ENCODE peak calls at places on chromosomes 12 and 14, in ten cellular contexts. B is A549, G is suprapubic skin, V is H1, R is GM12878, S is tibial nerve, H is transverse colon, K is ovary, Q is upper lobe of left lung, C is esophagus muscularis mucosa. I is an unnamed sample.

GRCh38 chr14:70245026-70245425 is 56.3 kb upstream of the SLC8A3 start:
- DNase-seq in B (no peak), H (no peak), Q (no peak), G (no peak), K (no peak), R (no peak), C (no peak), V (no peak), S (no peak), I (no peak)

GRCh38 chr14:56057071-56057865 is 60.9 kb upstream of the PELI2 start:
- DNase-seq in K (no peak), H (no peak), V (no peak), S (no peak), C (no peak), Q (no peak), B (no peak), G (no peak), R (no peak), I (no peak)

GRCh38 chr12:95805864-95806669 is 15.5 kb upstream of the NTN4 start:
- DNase-seq in H (no peak), G (no peak), K (no peak), V (no peak), C (no peak), S (peak), Q (no peak), B (peak), R (no peak), I (no peak)

GRCh38 chr14:73452341-73453191 is 5.8 kb downstream of the NUMB start:
- DNase-seq in Q (no peak), G (no peak), H (no peak), R (no peak), S (no peak), C (no peak), V (no peak), B (peak), K (no peak), I (no peak)

GRCh38 chr14:74141703-74142102 is 56.9 kb downstream of the LIN52 start:
- DNase-seq in K (no peak), Q (peak), V (no peak), C (no peak), S (peak), B (no peak), R (no peak), H (no peak), G (no peak), I (no peak)

GRCh38 chr14:67453575-67454300 is 34.8 kb downstream of the TMEM229B start:
- DNase-seq in B (no peak), V (no peak), Q (no peak), H (no peak), R (no peak), S (no peak), K (no peak), G (no peak), C (no peak), I (no peak)

GRCh38 chr14:105065280-105066228 is at the start of gene GPR132:
- DNase-seq in C (no peak), B (no peak), G (peak), Q (peak), V (no peak), S (no peak), K (no peak), H (peak), R (peak), I (peak)

GRCh38 chr12:122505419-122506051 is 4.8 kb upstream of the ZCCHC8 start:
- DNase-seq in S (no peak), G (no peak), Q (no peak), C (no peak), B (no peak), R (no peak), V (no peak), K (no peak), H (no peak), I (no peak)

GRCh38 chr12:95653761-95654546 is 102.7 kb upstream of the USP44 start:
- DNase-seq in C (no peak), G (no peak), S (peak), K (no peak), R (no peak), B (peak), V (no peak), Q (peak), H (no peak), I (no peak)

GRCh38 chr14:42884100-42884499 is 1277.4 kb downstream of the LRFN5 start:
- DNase-seq in K (no peak), V (no peak), R (no peak), H (no peak), S (no peak), B (peak), Q (no peak), G (no peak), C (no peak), I (no peak)

GRCh38 chr14:71250791-71251190 is 343.5 kb downstream of the PCNX1 start:
- DNase-seq in G (no peak), H (no peak), R (no peak), Q (no peak), V (no peak), S (no peak), B (no peak), K (no peak), C (no peak), I (no peak)

GRCh38 chr12:64203775-64204174 is 18.3 kb downstream of the KICS2 start:
- DNase-seq in V (no peak), S (no peak), Q (no peak), K (no peak), H (no peak), B (no peak), C (no peak), G (no peak), R (no peak), I (no peak)

GRCh38 chr12:101045486-101046474 is 164.3 kb downstream of the SLC5A8 start:
- DNase-seq in C (no peak), G (no peak), K (peak), Q (no peak), R (no peak), S (no peak), V (no peak), B (no peak), H (no peak), I (no peak)

GRCh38 chr14:91126761-91127160 is 12.9 kb downstream of the DGLUCY start:
- DNase-seq in R (no peak), S (no peak), B (no peak), G (no peak), V (no peak), C (no peak), K (no peak), H (no peak), Q (no peak), I (no peak)

GRCh38 chr14:67674480-67675218 is at the start of gene VTI1B:
- DNase-seq in G (peak), H (peak), V (no peak), C (no peak), S (peak), B (peak), K (peak), Q (peak), R (no peak), I (peak)

GRCh38 chr12:31589896-31590729 is 823 bp downstream of the DENND5B start:
- DNase-seq in G (peak), C (no peak), V (no peak), S (peak), Q (peak), R (no peak), H (peak), B (peak), K (peak), I (peak)

GRCh38 chr12:47832263-47832933 is 12.7 kb upstream of the HDAC7 start:
- DNase-seq in S (no peak), C (no peak), G (no peak), B (no peak), R (no peak), V (no peak), K (peak), H (no peak), Q (no peak), I (no peak)

GRCh38 chr12:91978143-91978542 is 167.5 kb downstream of the BTG1 start:
- DNase-seq in H (no peak), G (no peak), C (no peak), V (no peak), S (no peak), B (peak), K (no peak), Q (no peak), R (no peak), I (no peak)

GRCh38 chr14:101819251-101819990 is 57.9 kb downstream of the PPP2R5C start:
- DNase-seq in V (no peak), G (no peak), C (peak), R (no peak), K (no peak), S (no peak), B (no peak), H (peak), Q (peak), I (no peak)

GRCh38 chr14:104334812-104335161 is 196.4 kb downstream of the KIF26A start:
- DNase-seq in R (no peak), B (no peak), S (no peak), Q (no peak), C (no peak), K (no peak), H (no peak), G (no peak), V (no peak), I (peak)

GRCh38 chr14:90624732-90625444 is 191.3 kb downstream of the TTC7B start:
- DNase-seq in V (no peak), S (no peak), C (no peak), G (no peak), B (no peak), Q (no peak), K (no peak), H (no peak), R (no peak), I (no peak)

DNA sequence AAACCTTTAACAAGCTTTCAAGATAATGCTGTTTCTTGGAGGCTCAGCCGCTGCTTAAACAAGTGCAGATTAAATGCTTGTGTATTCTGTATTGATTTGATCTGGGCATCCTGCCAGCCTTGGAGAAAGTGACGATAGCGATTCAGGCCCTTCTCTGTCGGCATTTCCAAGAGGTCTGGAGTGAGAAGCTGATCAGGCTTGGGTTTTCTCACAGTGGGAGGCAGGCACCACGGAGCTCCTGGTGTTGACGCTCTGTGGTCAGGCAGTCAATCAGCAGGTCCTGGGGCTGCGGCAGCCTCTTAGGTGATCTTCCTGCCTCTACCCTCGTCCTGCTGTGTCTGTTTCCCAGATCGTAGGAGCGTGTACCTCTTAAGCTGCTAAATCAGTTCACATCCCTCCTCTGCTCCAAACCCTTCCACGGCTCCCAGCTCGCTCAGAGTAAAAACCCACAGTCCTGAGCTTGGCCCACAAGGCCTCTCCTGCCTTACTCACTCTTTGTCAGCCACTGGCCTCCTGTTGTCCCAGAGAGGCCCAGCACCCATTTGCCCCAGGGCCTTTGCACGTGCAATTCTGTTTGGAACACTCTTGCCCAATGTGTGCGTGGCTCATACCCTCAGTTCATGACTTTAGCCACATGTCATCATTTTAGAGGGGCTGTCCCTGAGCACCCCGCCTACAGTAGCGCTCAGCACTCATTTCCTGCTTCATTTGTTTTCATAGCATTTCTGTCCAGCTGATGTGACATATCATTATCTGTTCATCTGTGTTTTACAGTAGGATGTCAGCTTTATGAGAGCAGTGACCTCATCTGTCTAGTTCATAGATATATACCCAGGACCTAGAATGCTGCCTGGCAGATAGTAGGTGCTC is 155.4 kb downstream of the AACS start:
- DNase-seq in G (no peak), S (no peak), V (no peak), C (no peak), B (no peak), R (no peak), H (no peak), Q (no peak), K (no peak), I (peak)
- TF ChIP-seq EP300 in G (no peak), S (no peak), V (no peak), C (no peak), B (no peak), R (no peak), H (no peak), Q (no peak), K (no peak), I (no peak)

GRCh38 chr14:37153483-37153882 is 18.9 kb downstream of the SLC25A21 start:
- DNase-seq in K (no peak), B (no peak), R (no peak), H (no peak), S (no peak), Q (no peak), G (no peak), V (no peak), C (no peak), I (no peak)

GRCh38 chr14:37153005-37153404 is 19.4 kb downstream of the SLC25A21 start:
- DNase-seq in G (no peak), Q (no peak), R (no peak), C (no peak), B (no peak), V (no peak), H (no peak), S (no peak), K (no peak), I (no peak)

GRCh38 chr14:37147310-37147875 is 25.0 kb downstream of the SLC25A21 start:
- DNase-seq in C (no peak), Q (no peak), R (no peak), G (no peak), B (no peak), V (no peak), K (no peak), S (no peak), H (no peak), I (no peak)

GRCh38 chr14:37145395-37145794 is 27.0 kb downstream of the SLC25A21 start:
- DNase-seq in B (no peak), G (no peak), C (no peak), Q (no peak), V (no peak), K (no peak), H (no peak), S (no peak), R (no peak), I (no peak)

GRCh38 chr14:37150414-37150813 is 22.0 kb downstream of the SLC25A21 start:
- DNase-seq in K (no peak), V (no peak), Q (no peak), S (no peak), G (no peak), B (peak), H (no peak), C (no peak), R (no peak), I (no peak)
- TF ChIP-seq EP300 in K (no peak), V (no peak), Q (no peak), S (no peak), G (no peak), B (no peak), H (no peak), C (no peak), R (no peak), I (no peak)

DNA sequence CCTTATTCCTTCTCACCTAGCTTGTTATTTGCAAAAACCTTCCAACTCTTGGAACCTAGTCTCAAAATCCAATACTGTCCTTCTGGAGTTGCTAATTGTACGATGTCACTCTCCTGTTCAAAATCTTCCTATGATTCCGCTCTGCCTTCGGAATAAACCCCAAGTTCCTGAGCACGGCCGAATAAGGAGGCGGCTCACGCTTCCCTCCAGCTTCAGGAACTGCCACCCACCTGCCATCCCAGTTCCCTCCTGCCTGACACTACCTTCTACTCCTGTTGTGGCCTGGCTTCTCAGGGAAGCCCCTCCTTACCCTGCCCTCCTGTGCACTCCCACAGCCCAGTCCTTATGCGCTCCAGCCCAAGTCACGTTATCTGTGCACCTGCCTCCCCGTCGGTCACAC is 73.2 kb downstream of the SETD3 start:
- DNase-seq in H (no peak), K (no peak), C (no peak), V (no peak), R (no peak), B (no peak), G (no peak), Q (no peak), S (no peak), I (no peak)
- TF ChIP-seq EP300 in H (no peak), K (no peak), C (no peak), V (no peak), R (no peak), B (no peak), G (no peak), Q (no peak), S (no peak), I (no peak)

DNA sequence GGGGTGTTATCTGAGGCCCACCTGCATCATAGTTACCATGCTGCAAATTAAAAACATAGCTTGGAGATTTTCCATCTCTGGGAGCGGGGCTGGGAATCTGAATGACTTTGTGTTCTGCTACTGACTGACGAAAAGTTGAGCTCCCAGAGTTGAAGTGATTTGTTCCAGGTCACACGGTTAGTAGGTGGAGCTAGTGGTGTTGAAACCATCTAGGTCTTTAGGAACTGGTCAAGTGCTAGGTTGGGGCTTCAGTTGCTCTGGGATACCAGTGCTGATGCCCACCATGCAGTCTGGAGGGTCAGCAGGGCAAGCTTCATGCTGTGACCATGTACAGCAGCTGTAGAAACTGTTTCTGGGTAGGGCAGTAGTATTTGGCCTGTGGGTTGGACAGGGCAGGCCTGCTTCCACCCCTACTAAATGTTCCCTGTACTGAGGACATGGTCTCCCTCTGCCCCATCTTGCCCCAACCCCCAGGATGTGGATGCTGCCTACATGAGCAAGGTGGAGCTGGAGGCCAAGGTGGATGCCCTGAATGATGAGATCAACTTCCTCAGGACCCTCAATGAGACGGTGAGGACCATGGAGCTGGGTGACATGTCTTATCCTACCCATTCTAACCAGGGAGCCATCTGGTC is 5.3 kb downstream of the KRT7 start:
- DNase-seq in K (no peak), V (no peak), R (no peak), S (no peak), H (no peak), C (no peak), G (peak), B (peak), Q (no peak), I (no peak)
- TF ChIP-seq EP300 in K (no peak), V (no peak), R (no peak), S (no peak), H (no peak), C (no peak), G (no peak), B (no peak), Q (no peak), I (no peak)

GRCh38 chr12:106433055-106433454 is 75.5 kb downstream of the POLR3B start:
- DNase-seq in B (no peak), V (no peak), K (no peak), Q (no peak), G (no peak), C (no peak), S (no peak), R (no peak), H (no peak), I (no peak)
- TF ChIP-seq EP300 in B (no peak), V (no peak), K (no peak), Q (no peak), G (no peak), C (no peak), S (no peak), R (no peak), H (no peak), I (no peak)

GRCh38 chr14:64663174-64663573 is 41.0 kb upstream of the PLEKHG3 start:
- DNase-seq in H (no peak), V (no peak), B (no peak), G (no peak), Q (no peak), S (no peak), C (no peak), K (no peak), R (no peak), I (no peak)
- TF ChIP-seq EP300 in H (no peak), V (no peak), B (no peak), G (no peak), Q (no peak), S (no peak), C (no peak), K (no peak), R (no peak), I (no peak)

I was measured in stomach.